ENCODE peak calls at places on chromosomes 2 and 18, in six cellular contexts. Z is esophagus squamous epithelium; Q is small intestine; K is spleen; M is CD8-positive, alpha-beta memory T cell; I is GM12878. D is an unnamed sample.
A peak's percentile ranks its signal among the peaks of the same experiment; 100 is the strongest.

GRCh38 chr2:235922851-235923250 is 245.3 kb downstream of the GBX2 start:
- DNase-seq in K (no peak), M (no peak), Z (no peak), I (no peak), Q (no peak), D (no peak)

GRCh38 chr2:240512666-240513535 is 44.9 kb downstream of the ANKMY1 start:
- DNase-seq in K (no peak), Q (no peak), M (no peak), Z (no peak), I (no peak), D (no peak)

GRCh38 chr2:155035246-155035645 is 336.8 kb downstream of the KCNJ3 start:
- DNase-seq in K (no peak), I (no peak), Q (no peak), Z (no peak), M (no peak), D (no peak)

GRCh38 chr2:36322108-36322507 is 33.5 kb upstream of the CRIM1 start:
- DNase-seq in Z (no peak), M (no peak), K (no peak), Q (peak; percentile 40), I (no peak), D (no peak)

GRCh38 chr18:8657050-8657820 is 48.0 kb downstream of the RAB12 start:
- DNase-seq in I (no peak), Q (no peak), Z (no peak), K (no peak), M (no peak), D (no peak)

GRCh38 chr2:181189932-181190331 is 209.5 kb downstream of the UBE2E3 start:
- DNase-seq in M (no peak), K (no peak), Z (no peak), Q (no peak), I (no peak), D (no peak)

GRCh38 chr18:22524783-22525182 is 107.1 kb upstream of the CTAGE1 start:
- DNase-seq in Z (no peak), Q (no peak), K (no peak), I (no peak), M (no peak), D (no peak)

GRCh38 chr18:46001074-46001473 is 33.9 kb upstream of the EPG5 start:
- DNase-seq in I (no peak), M (no peak), Q (no peak), Z (no peak), K (no peak), D (no peak)

GRCh38 chr2:23414876-23415275 is 29.9 kb downstream of the KLHL29 start:
- DNase-seq in M (no peak), I (no peak), Q (no peak), K (peak; percentile 38), Z (no peak), D (no peak)

GRCh38 chr2:180980943-180981898 is 816 bp downstream of the UBE2E3 start:
- DNase-seq in I (no peak), K (peak; percentile 86), M (no peak), Q (peak; percentile 27), Z (no peak), D (no peak)

GRCh38 chr18:8929381-8929780 is 173.1 kb upstream of the NDUFV2 start:
- DNase-seq in Q (no peak), K (no peak), I (no peak), M (no peak), Z (no peak), D (no peak)

GRCh38 chr2:167406558-167406957 is 518.3 kb downstream of the XIRP2 start:
- DNase-seq in M (no peak), Q (no peak), K (no peak), Z (no peak), I (no peak), D (no peak)

GRCh38 chr2:161946489-161947107 is 127.4 kb downstream of the DPP4 start:
- DNase-seq in Z (no peak), M (no peak), K (no peak), I (no peak), Q (peak; percentile 32), D (no peak)

GRCh38 chr18:62660741-62661140 is 54.6 kb upstream of the PHLPP1 start:
- DNase-seq in M (no peak), K (no peak), Q (no peak), I (no peak), Z (no peak), D (no peak)

GRCh38 chr18:73947180-73947989 is 200.2 kb downstream of the FBXO15 start:
- DNase-seq in M (no peak), Q (no peak), I (no peak), K (no peak), Z (no peak), D (no peak)

GRCh38 chr2:86592547-86593230 is 29.4 kb upstream of the CHMP3 start:
- DNase-seq in Z (no peak), I (no peak), M (no peak), Q (no peak), K (no peak), D (no peak)

GRCh38 chr2:144570566-144570965 is 50.6 kb upstream of the ZEB2 start:
- DNase-seq in K (no peak), Z (no peak), M (no peak), I (no peak), Q (no peak), D (no peak)

GRCh38 chr2:132977812-132978529 is 308.0 kb upstream of the LYPD1 start:
- DNase-seq in Q (no peak), M (no peak), K (no peak), Z (no peak), I (no peak), D (no peak)

GRCh38 chr2:112048236-112048592 is 6.9 kb upstream of the TMEM87B start:
- DNase-seq in I (no peak), K (no peak), Z (no peak), Q (no peak), M (no peak), D (no peak)

GRCh38 chr2:81266106-81266505 is 961.6 kb upstream of the LRRTM1 start:
- DNase-seq in Z (no peak), K (no peak), Q (no peak), M (no peak), I (no peak), D (no peak)

GRCh38 chr2:44602446-44602845 is 240.7 kb downstream of the CAMKMT start:
- DNase-seq in M (no peak), I (no peak), Z (no peak), Q (no peak), K (no peak), D (no peak)

GRCh38 chr2:97906309-97906708 is 89.4 kb downstream of the TMEM131 start:
- DNase-seq in M (no peak), Z (no peak), I (no peak), Q (peak; percentile 64), K (no peak), D (no peak)

GRCh38 chr18:23746851-23747250 is 57.6 kb downstream of the LAMA3 start:
- DNase-seq in Q (no peak), Z (no peak), M (no peak), K (no peak), I (no peak), D (no peak)

GRCh38 chr2:65790676-65790935 is 358.2 kb upstream of the SPRED2 start:
- DNase-seq in K (no peak), Q (no peak), Z (no peak), M (no peak), I (no peak), D (no peak)

GRCh38 chr2:128714285-128714684 is 395.6 kb upstream of the HS6ST1 start:
- DNase-seq in I (no peak), Q (no peak), K (no peak), Z (no peak), M (no peak), D (no peak)

GRCh38 chr18:9695605-9696004 is 12.5 kb upstream of the RAB31 start:
- DNase-seq in I (no peak), K (no peak), Q (no peak), Z (no peak), M (no peak), D (no peak)

GRCh38 chr18:44700652-44701051 is 20.0 kb downstream of the SETBP1 start:
- DNase-seq in Q (peak; percentile 59), Z (no peak), K (peak; percentile 79), M (no peak), I (no peak), D (no peak)

GRCh38 chr2:203797363-203798111 is 70.0 kb upstream of the CTLA4 start:
- DNase-seq in Z (no peak), K (no peak), I (no peak), M (no peak), Q (no peak), D (no peak)

GRCh38 chr2:220356076-220356475 is 728.6 kb downstream of the SLC4A3 start:
- DNase-seq in I (no peak), Q (no peak), K (no peak), M (no peak), Z (no peak), D (no peak)

GRCh38 chr2:174840436-174840835 is 76.2 kb upstream of the CHRNA1 start:
- DNase-seq in M (no peak), K (no peak), Z (no peak), I (no peak), Q (no peak), D (no peak)

GRCh38 chr2:8684421-8684884 is 2.6 kb downstream of the ID2 start:
- DNase-seq in K (no peak), Q (peak; percentile 63), M (peak; percentile 34), I (peak; percentile 40), Z (no peak), D (no peak)

GRCh38 chr2:178012639-178013038 is 59.9 kb downstream of the PDE11A start:
- DNase-seq in Q (no peak), I (no peak), Z (no peak), M (no peak), K (no peak), D (no peak)

GRCh38 chr2:54949431-54949830 is 100.8 kb downstream of the RTN4 start:
- DNase-seq in Z (no peak), Q (no peak), I (no peak), K (no peak), M (no peak), D (no peak)

GRCh38 chr2:23096905-23097602 is 287.9 kb upstream of the KLHL29 start:
- DNase-seq in K (no peak), Q (peak; percentile 13), I (no peak), Z (no peak), M (no peak), D (no peak)

GRCh38 chr2:106193491-106193976 is 567 bp downstream of the UXS1 start:
- DNase-seq in I (no peak), Z (no peak), K (peak; percentile 92), Q (peak; percentile 46), M (peak; percentile 23), D (peak; percentile 74)
- H3K4me1 ChIP-seq in I (peaks cover 15% of the 10 kb centered on the region), Z (peaks cover 15% of the 10 kb centered on the region), K (peaks cover 24% of the 10 kb centered on the region), Q (no peaks in the 10 kb centered on the region), M (peaks cover 37% of the 10 kb centered on the region), D (peaks cover 8% of the 10 kb centered on the region)

GRCh38 chr18:76495435-76496199 is 575 bp upstream of the ZNF516 start:
- DNase-seq in M (no peak), Q (peak; percentile 67), Z (no peak), I (no peak), K (peak; percentile 86), D (peak; percentile 78)
- H3K4me3 ChIP-seq in M (peak overlapping the region; percentile 63), Q (peak overlapping the region; percentile 71), Z (peak overlapping the region; percentile 71), I (peak overlapping the region; percentile 73), K (peak overlapping the region; percentile 90), D (peak overlapping the region; percentile 78)

GRCh38 chr2:190718652-190719526 is 70.0 kb downstream of the NAB1 start:
- DNase-seq in K (no peak), Q (peak; percentile 48), M (no peak), I (peak; percentile 68), Z (no peak), D (no peak)
- H3K27ac ChIP-seq in K (no peak overlapping the region), Q (no peak overlapping the region), M (no peak overlapping the region), I (peak overlapping the region; percentile 57), Z (no peak overlapping the region), D (no peak overlapping the region)

DNA sequence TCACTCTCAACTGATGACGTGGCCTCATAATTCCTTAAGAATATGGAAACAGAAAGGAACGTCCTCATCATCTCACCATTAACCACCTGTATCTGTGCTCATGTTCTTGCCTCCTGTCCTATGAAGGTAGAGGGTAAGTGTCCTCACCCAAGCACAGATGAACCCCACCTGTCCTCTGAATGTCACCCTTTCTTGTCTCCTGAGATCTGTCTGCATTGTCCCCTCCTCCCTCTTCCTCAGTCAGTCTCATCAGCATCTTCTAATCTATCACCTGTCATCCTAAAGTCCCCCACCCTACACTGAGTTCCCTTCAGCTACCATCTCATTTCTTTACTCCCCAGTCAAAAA is 39.4 kb upstream of the LPIN2 start:
- DNase-seq in Q (no peak), K (no peak), I (no peak), M (no peak), Z (no peak), D (no peak)
- H3K4me1 ChIP-seq in Q (no peaks in the 10 kb centered on the region), K (no peaks in the 10 kb centered on the region), I (no peaks in the 10 kb centered on the region), M (peaks cover 31% of the 10 kb centered on the region), Z (no peaks in the 10 kb centered on the region), D (no peaks in the 10 kb centered on the region)